ENCODE peak calls at places on chromosomes 5 and 9, in seven cellular contexts. P is H9; W is hypothalamus; Y is cardiac muscle cell; F is naive thymus-derived CD4-positive, alpha-beta T cell; D is HS-27A; G is activated CD8-positive, alpha-beta memory T cell treated with anti-CD3 and anti-CD28 coated beads, Interleukin-2, amount 10 ng/mL, durations not matched to agents 7 days and 5 days. R is an unnamed sample.

GRCh38 chr5:157390924-157391297 is 69.1 kb upstream of the NIPAL4 start:
- DNase-seq in P (no peak), Y (no peak), D (no peak), W (no peak), G (no peak), F (no peak), R (no peak)

GRCh38 chr5:178308541-178309092 is 76.0 kb upstream of the PHYKPL start:
- DNase-seq in P (no peak), D (no peak), F (no peak), G (no peak), Y (no peak), W (no peak), R (no peak)

GRCh38 chr9:120443489-120443888 is 136.5 kb downstream of the CDK5RAP2 start:
- DNase-seq in G (no peak), F (no peak), Y (no peak), P (no peak), W (no peak), D (no peak), R (peak)

GRCh38 chr5:78816143-78816765 is 167.7 kb upstream of the LHFPL2 start:
- DNase-seq in P (no peak), W (no peak), Y (no peak), D (no peak), F (no peak), G (no peak), R (no peak)

GRCh38 chr9:114930063-114930812 is at the start of gene TNFSF8:
- DNase-seq in P (no peak), F (peak), W (no peak), G (peak), Y (no peak), D (no peak), R (no peak)

GRCh38 chr9:14323969-14324366 is 10.0 kb upstream of the NFIB start:
- DNase-seq in Y (no peak), D (no peak), P (no peak), F (no peak), G (no peak), W (no peak), R (no peak)

GRCh38 chr5:20470997-20471396 is 483.0 kb upstream of the CDH18 start:
- DNase-seq in W (no peak), G (no peak), D (no peak), F (no peak), P (no peak), Y (no peak), R (no peak)

GRCh38 chr9:112396416-112396815 is 16.5 kb downstream of the HSDL2 start:
- DNase-seq in G (no peak), Y (no peak), F (no peak), D (no peak), W (no peak), P (no peak), R (no peak)

GRCh38 chr9:21974542-21975409 is 19.4 kb downstream of the CDKN2A start:
- DNase-seq in G (no peak), W (no peak), D (no peak), F (no peak), P (peak), Y (peak), R (peak)

GRCh38 chr9:88216132-88216995 is 78.1 kb upstream of the SPATA31C2 start:
- DNase-seq in P (no peak), W (no peak), F (no peak), D (no peak), G (no peak), Y (no peak), R (no peak)

GRCh38 chr5:126334755-126335154 is 88.5 kb upstream of the GRAMD2B start:
- DNase-seq in W (no peak), Y (no peak), D (no peak), P (no peak), F (no peak), G (no peak), R (no peak)

GRCh38 chr9:113530022-113530635 is 66.6 kb downstream of the RGS3 start:
- DNase-seq in P (no peak), Y (no peak), D (no peak), G (no peak), F (no peak), W (no peak), R (no peak)

GRCh38 chr5:168579987-168580508 is 880 bp upstream of the PANK3 start:
- DNase-seq in Y (no peak), D (no peak), G (no peak), W (no peak), F (no peak), P (no peak), R (no peak)

GRCh38 chr9:97445119-97445701 is 33.3 kb downstream of the TDRD7 start:
- DNase-seq in W (no peak), Y (no peak), G (no peak), P (no peak), D (no peak), F (no peak), R (no peak)

GRCh38 chr9:78013924-78014323 is 17.7 kb downstream of the GNAQ start:
- DNase-seq in F (no peak), D (no peak), Y (no peak), W (no peak), P (no peak), G (no peak), R (no peak)

GRCh38 chr5:56412601-56413379 is 179.7 kb upstream of the ANKRD55 start:
- DNase-seq in D (no peak), W (no peak), F (no peak), G (no peak), P (no peak), Y (no peak), R (peak)

GRCh38 chr5:132850066-132850465 is 16.2 kb downstream of the GDF9 start:
- DNase-seq in F (no peak), D (no peak), W (no peak), P (no peak), Y (no peak), G (no peak), R (no peak)

GRCh38 chr9:133513214-133514088 is 11.3 kb downstream of the MYMK start:
- DNase-seq in Y (no peak), D (no peak), W (no peak), G (no peak), F (no peak), P (no peak), R (no peak)

GRCh38 chr9:119273325-119273904 is 95.8 kb downstream of the BRINP1 start:
- DNase-seq in Y (no peak), P (no peak), D (no peak), F (no peak), G (no peak), W (no peak), R (no peak)

GRCh38 chr5:1847056-1847455 is 35.7 kb downstream of the IRX4 start:
- DNase-seq in P (no peak), W (no peak), G (no peak), D (no peak), F (no peak), Y (no peak), R (no peak)

GRCh38 chr9:16521868-16522381 is 348.5 kb downstream of the BNC2 start:
- DNase-seq in P (no peak), F (no peak), G (no peak), W (no peak), D (no peak), Y (no peak), R (peak)

GRCh38 chr5:134464988-134465855 is 53.5 kb upstream of the CDKN2AIPNL start:
- DNase-seq in P (no peak), G (peak), W (no peak), F (no peak), Y (peak), D (no peak), R (no peak)

R was measured in choroid plexus epithelial cell.